ENCODE peak calls at places on chromosome 19, in seven cellular contexts. W is stimulated activated CD4-positive, alpha-beta T cell treated with anti-CD3 and anti-CD28 coated beads, Interleukin-15, amount 100 ng/mL, for 48 hours; Q is pons; M is mucosa of gallbladder; H is T-helper 1 cell; K is activated CD4-positive, alpha-beta T cell treated with anti-CD3 and anti-CD28 coated beads, Interleukin-2, amount 50 U/mL, for 48 hours; N is NCI-H1436. U is an unnamed sample.

GRCh38 chr19:44718441-44719261 is 19.7 kb downstream of the CEACAM16 start:
- DNase-seq in M (peak; percentile 86), H (no peak), Q (peak; percentile 55), W (no peak), N (no peak), K (no peak), U (no peak)

GRCh38 chr19:10339380-10339960 is at the start of gene ICAM3:
- DNase-seq in Q (no peak), H (no peak), N (no peak), K (peak; percentile 77), M (no peak), W (peak; percentile 67), U (peak; percentile 62)

GRCh38 chr19:8635422-8635821 is 5.0 kb downstream of the NFILZ start:
- DNase-seq in K (no peak), Q (no peak), H (no peak), N (no peak), W (no peak), M (no peak), U (no peak)

GRCh38 chr19:13956365-13956744 is 4.0 kb downstream of the DCAF15 start:
- DNase-seq in N (no peak), M (no peak), Q (no peak), W (no peak), K (no peak), H (no peak), U (no peak)

GRCh38 chr19:36115453-36116343 is at the start of gene TBCB:
- DNase-seq in N (peak; percentile 67), M (no peak), H (peak; percentile 86), K (peak; percentile 95), Q (no peak), W (peak; percentile 90), U (peak; percentile 29)

GRCh38 chr19:4196009-4196408 is 13.5 kb downstream of the ANKRD24 start:
- DNase-seq in K (no peak), M (no peak), H (no peak), Q (no peak), W (no peak), N (no peak), U (no peak)

GRCh38 chr19:38769635-38770211 is 3.6 kb downstream of the LGALS7 start:
- DNase-seq in W (peak; percentile 91), K (peak; percentile 92), Q (peak; percentile 42), M (peak; percentile 87), H (peak; percentile 82), N (no peak), U (peak; percentile 93)

GRCh38 chr19:29771708-29772415 is 39.9 kb upstream of the CCNE1 start:
- DNase-seq in K (peak; percentile 26), H (no peak), N (no peak), M (no peak), W (peak; percentile 7), Q (peak; percentile 21), U (no peak)

GRCh38 chr19:47377208-47377701 is 28.1 kb downstream of the DHX34 start:
- DNase-seq in M (no peak), K (no peak), H (no peak), W (no peak), Q (no peak), N (no peak), U (no peak)

GRCh38 chr19:3524075-3524842 is 14.7 kb upstream of the TEKTIP1 start:
- DNase-seq in W (no peak), K (no peak), Q (no peak), M (no peak), H (no peak), N (no peak), U (no peak)

GRCh38 chr19:44570984-44571684 is 41.7 kb upstream of the CEACAM20 start:
- DNase-seq in Q (peak; percentile 79), H (no peak), W (peak; percentile 44), N (peak; percentile 58), M (peak; percentile 79), K (peak; percentile 38), U (peak; percentile 21)

GRCh38 chr19:38657633-38658222 is 10.3 kb downstream of the ACTN4 start:
- DNase-seq in K (no peak), M (no peak), H (no peak), W (no peak), Q (peak; percentile 46), N (no peak), U (no peak)

GRCh38 chr19:6063576-6063961 is 46.7 kb downstream of the RFX2 start:
- DNase-seq in N (no peak), H (no peak), K (no peak), Q (no peak), M (no peak), W (no peak), U (no peak)

GRCh38 chr19:7188682-7189629 is 105.3 kb downstream of the INSR start:
- DNase-seq in H (no peak), Q (no peak), N (no peak), W (no peak), K (no peak), M (no peak), U (no peak)

GRCh38 chr19:33348301-33349010 is 25.1 kb upstream of the CEBPG start:
- DNase-seq in K (no peak), W (no peak), N (no peak), M (no peak), H (no peak), Q (no peak), U (no peak)

GRCh38 chr19:49680473-49681351 is 3.6 kb downstream of the PRMT1 start:
- DNase-seq in N (peak; percentile 92), H (peak; percentile 84), Q (peak; percentile 73), W (peak; percentile 94), M (peak; percentile 91), K (peak; percentile 97), U (peak; percentile 98)

GRCh38 chr19:679418-680286 is 3.5 kb downstream of the FSTL3 start:
- DNase-seq in M (peak; percentile 64), H (no peak), N (no peak), K (peak; percentile 48), Q (peak; percentile 35), W (no peak), U (no peak)

GRCh38 chr19:17938092-17938845 is 5.5 kb downstream of the CCDC124 start:
- DNase-seq in M (peak; percentile 79), Q (peak; percentile 46), N (peak; percentile 52), H (peak; percentile 60), W (peak; percentile 79), K (peak; percentile 86), U (peak; percentile 84)

GRCh38 chr19:5078179-5078578 is 109.3 kb downstream of the KDM4B start:
- DNase-seq in K (no peak), H (no peak), M (no peak), W (no peak), Q (peak; percentile 9), N (no peak), U (no peak)

GRCh38 chr19:1608414-1609391 is 3.4 kb upstream of the UQCR11 start:
- DNase-seq in K (no peak), H (no peak), W (no peak), Q (no peak), M (no peak), N (no peak), U (no peak)

GRCh38 chr19:4523306-4524110 is 5.2 kb upstream of the PLIN4 start:
- DNase-seq in W (no peak), H (no peak), Q (peak; percentile 11), M (peak; percentile 29), N (no peak), K (peak; percentile 37), U (no peak)

GRCh38 chr19:31908486-31909255 is 436.7 kb upstream of the ZNF507 start:
- DNase-seq in K (no peak), M (no peak), H (no peak), N (no peak), W (no peak), Q (no peak), U (no peak)

GRCh38 chr19:30029721-30030510 is 87.9 kb downstream of the URI1 start:
- DNase-seq in N (no peak), H (no peak), Q (no peak), M (no peak), K (no peak), W (no peak), U (no peak)

GRCh38 chr19:33175886-33176669 is 18.1 kb upstream of the LRP3 start:
- DNase-seq in W (no peak), M (no peak), N (no peak), Q (peak; percentile 7), K (no peak), H (no peak), U (no peak)

GRCh38 chr19:7857727-7858701 is 16.2 kb downstream of the PRR36 start:
- DNase-seq in Q (no peak), M (no peak), K (no peak), H (no peak), W (no peak), N (peak; percentile 86), U (no peak)

GRCh38 chr19:13006431-13007281 is 11.4 kb downstream of the NFIX start:
- DNase-seq in H (no peak), M (no peak), N (no peak), W (no peak), K (no peak), Q (no peak), U (no peak)

GRCh38 chr19:10152100-10152499 is 32.4 kb upstream of the EIF3G start:
- DNase-seq in N (no peak), W (no peak), Q (no peak), M (no peak), H (no peak), K (no peak), U (no peak)

GRCh38 chr19:13935765-13936486 is 2.3 kb downstream of the PODNL1 start:
- DNase-seq in H (no peak), K (no peak), Q (no peak), N (no peak), M (no peak), W (no peak), U (no peak)